ENCODE peak calls at places on chromosomes 13 and 19, in nine cellular contexts. H is activated effector memory CD4-positive, alpha-beta T cell treated with anti-CD3 and anti-CD28 coated beads, Interleukin-2, amount 50 U/mL, for 16 hours; M is posterior cingulate gyrus; A is left colon; K is LoVo; L is head of caudate nucleus; P is stimulated activated CD4-positive, alpha-beta T cell treated with anti-CD3 and anti-CD28 coated beads, Interleukin-15, amount 100 ng/mL, for 1 hour; N is nephron progenitor cell; Q is fibroblast of villous mesenchyme. R is an unnamed sample.

GRCh38 chr19:46022061-46022430 is 807 bp downstream of the PGLYRP1 start:
- DNase-seq in M (peak; percentile 75), L (no peak), P (no peak), K (no peak), H (no peak), A (no peak), Q (no peak), N (no peak), R (no peak)

GRCh38 chr19:55641376-55642152 is 762 bp downstream of the ZNF580 start:
- DNase-seq in K (peak; percentile 46), H (no peak), A (no peak), L (no peak), Q (peak; percentile 45), M (peak; percentile 12), P (no peak), N (no peak), R (no peak)

GRCh38 chr19:33465834-33466233 is 55.8 kb downstream of the PEPD start:
- DNase-seq in L (no peak), N (no peak), M (no peak), A (no peak), Q (no peak), P (no peak), K (no peak), H (no peak), R (peak; percentile 15)

GRCh38 chr19:42601811-42602443 is 7.2 kb upstream of the CEACAM8 start:
- DNase-seq in L (no peak), A (peak; percentile 53), M (no peak), K (peak; percentile 30), H (no peak), N (peak; percentile 56), Q (peak; percentile 29), P (no peak), R (peak; percentile 32)

GRCh38 chr13:94192576-94192975 is 286.9 kb downstream of the DCT start:
- DNase-seq in P (no peak), A (peak; percentile 24), M (peak; percentile 58), Q (peak; percentile 39), K (no peak), N (peak; percentile 34), L (peak; percentile 33), H (no peak), R (peak; percentile 59)

GRCh38 chr13:41780736-41781708 is 179.9 kb downstream of the VWA8 start:
- DNase-seq in L (no peak), Q (peak; percentile 76), K (peak; percentile 21), M (no peak), P (no peak), A (no peak), H (no peak), N (no peak), R (peak; percentile 31)

GRCh38 chr19:30437869-30438268 is 65.7 kb downstream of the ZNF536 start:
- DNase-seq in A (no peak), K (no peak), P (no peak), Q (no peak), N (no peak), H (no peak), L (no peak), M (no peak), R (no peak)

GRCh38 chr19:46474211-46474610 is 2.8 kb upstream of the PNMA8A start:
- DNase-seq in K (no peak), Q (no peak), H (no peak), P (no peak), N (no peak), M (no peak), A (no peak), L (no peak), R (no peak)

GRCh38 chr13:23899555-23899954 is 2.3 kb upstream of the C1QTNF9B start:
- DNase-seq in M (no peak), P (no peak), A (peak; percentile 45), Q (peak; percentile 60), K (no peak), N (peak; percentile 39), H (no peak), L (peak; percentile 69), R (peak; percentile 67)

GRCh38 chr19:13979224-13979623 is 26.9 kb downstream of the RFX1 start:
- DNase-seq in H (no peak), K (no peak), N (no peak), L (no peak), A (no peak), M (no peak), Q (no peak), P (no peak), R (no peak)

GRCh38 chr19:56155124-56155687 is 14.1 kb downstream of the ZNF444 start:
- DNase-seq in L (peak; percentile 55), Q (no peak), P (no peak), H (no peak), A (no peak), N (peak; percentile 30), M (no peak), K (no peak), R (no peak)

GRCh38 chr13:30743319-30744055 is 8.1 kb downstream of the ALOX5AP start:
- DNase-seq in H (no peak), K (peak; percentile 69), N (no peak), A (no peak), M (no peak), Q (peak; percentile 99), P (no peak), L (no peak), R (no peak)

GRCh38 chr13:97978661-97979450 is 25.4 kb downstream of the IPO5 start:
- DNase-seq in A (no peak), M (no peak), N (no peak), K (no peak), H (no peak), L (no peak), Q (no peak), P (no peak), R (peak; percentile 8)

GRCh38 chr19:15701757-15702589 is 25.9 kb upstream of the OR10H2 start:
- DNase-seq in L (no peak), A (peak; percentile 37), Q (no peak), N (no peak), H (no peak), P (no peak), K (no peak), M (no peak), R (no peak)

GRCh38 chr19:3096902-3097326 is 2.8 kb downstream of the GNA11 start:
- DNase-seq in K (no peak), N (no peak), A (no peak), Q (no peak), M (peak; percentile 77), H (no peak), P (no peak), L (no peak), R (no peak)

GRCh38 chr19:41218249-41218614 is 791 bp upstream of the AXL start:
- DNase-seq in K (no peak), Q (no peak), M (no peak), P (no peak), H (no peak), A (no peak), L (no peak), N (no peak), R (no peak)

GRCh38 chr19:43527860-43528622 is 1.0 kb upstream of the ETHE1 start:
- DNase-seq in Q (peak; percentile 37), H (no peak), M (peak; percentile 52), A (peak; percentile 51), K (no peak), P (no peak), L (peak; percentile 38), N (no peak), R (no peak)

GRCh38 chr19:11420894-11421606 is 1.9 kb upstream of the RGL3 start:
- DNase-seq in A (peak; percentile 31), H (no peak), Q (no peak), K (no peak), N (peak; percentile 58), P (no peak), L (no peak), M (no peak), R (no peak)

GRCh38 chr19:36009220-36009619 is 607 bp upstream of the SYNE4 start:
- DNase-seq in K (no peak), L (peak; percentile 60), Q (peak; percentile 57), A (peak; percentile 77), P (no peak), M (peak; percentile 97), H (peak; percentile 83), N (peak; percentile 79), R (no peak)

GRCh38 chr19:38216785-38217746 is 7.0 kb downstream of the DPF1 start:
- DNase-seq in P (no peak), A (peak; percentile 34), K (no peak), H (no peak), L (no peak), N (peak; percentile 40), M (no peak), Q (no peak), R (no peak)

GRCh38 chr13:99237981-99238662 is 20.1 kb downstream of the GPR18 start:
- DNase-seq in Q (no peak), M (no peak), N (no peak), A (no peak), P (no peak), L (no peak), K (no peak), H (peak; percentile 75), R (no peak)

GRCh38 chr19:11069451-11070009 is 19.7 kb upstream of the LDLR start:
- DNase-seq in H (no peak), M (no peak), Q (no peak), A (no peak), P (no peak), N (no peak), K (no peak), L (no peak), R (peak; percentile 17)

GRCh38 chr19:19276851-19277250 is 3.8 kb upstream of the TM6SF2 start:
- DNase-seq in L (no peak), N (no peak), M (peak; percentile 79), K (no peak), P (no peak), Q (no peak), H (no peak), A (no peak), R (no peak)

R was measured in KBM-7.